ENCODE peak calls at places on chromosomes 7 and 10, in six cellular contexts. T is germinal center; J is stimulated activated CD4-positive, alpha-beta T cell treated with anti-CD3 and anti-CD28 coated beads, Interleukin-2, amount 100 ng/mL, for 48 hours; W is NCI-H774; V is Panc1; C is T-helper 9 cell. E is an unnamed sample.

GRCh38 chr10:99595770-99596465 is 24.3 kb downstream of the SLC25A28 start:
- DNase-seq in J (no peak), V (no peak), C (no peak), W (no peak), T (no peak), E (no peak)

GRCh38 chr10:88385601-88386203 is 197.4 kb downstream of the RNLS start:
- DNase-seq in T (peak; percentile 62), W (no peak), V (no peak), C (peak; percentile 34), J (no peak), E (no peak)

GRCh38 chr7:71470948-71471347 is 339.0 kb downstream of the GALNT17 start:
- DNase-seq in V (no peak), C (no peak), J (no peak), T (no peak), W (no peak), E (no peak)

GRCh38 chr7:85773116-85773783 is 586.4 kb upstream of the SEMA3D start:
- DNase-seq in V (no peak), W (no peak), C (no peak), J (no peak), T (no peak), E (peak; percentile 8)

GRCh38 chr10:91709394-91709798 is 76.5 kb upstream of the PPP1R3C start:
- DNase-seq in J (no peak), V (no peak), W (peak; percentile 31), C (no peak), T (no peak), E (peak; percentile 22)

GRCh38 chr10:6171891-6172354 is 30.8 kb upstream of the PFKFB3 start:
- DNase-seq in C (no peak), W (no peak), J (no peak), T (no peak), V (no peak), E (peak; percentile 89)

GRCh38 chr7:10950494-10950893 is 23.2 kb upstream of the PHF14 start:
- DNase-seq in J (no peak), V (no peak), T (no peak), C (no peak), W (no peak), E (no peak)

GRCh38 chr7:22110881-22111280 is 165.2 kb upstream of the CDCA7L start:
- DNase-seq in J (no peak), C (no peak), V (no peak), W (no peak), T (no peak), E (no peak)

GRCh38 chr7:135976312-135977019 is 693 bp downstream of the MTPN start:
- DNase-seq in W (no peak), J (no peak), C (peak; percentile 31), T (peak; percentile 42), V (no peak), E (no peak)

GRCh38 chr7:46315891-46316290 is 394.8 kb upstream of the IGFBP3 start:
- DNase-seq in J (no peak), C (no peak), W (no peak), V (no peak), T (no peak), E (no peak)

GRCh38 chr10:68340358-68341080 is 7.8 kb upstream of the PBLD start:
- DNase-seq in J (no peak), W (no peak), T (no peak), C (no peak), V (no peak), E (no peak)

GRCh38 chr7:129779602-129780256 is 168.2 kb downstream of the NRF1 start:
- DNase-seq in J (no peak), V (no peak), W (peak; percentile 67), C (peak; percentile 21), T (peak; percentile 74), E (no peak)

GRCh38 chr7:47375121-47375551 is 206.8 kb downstream of the TNS3 start:
- DNase-seq in T (no peak), V (no peak), W (no peak), J (no peak), C (no peak), E (peak; percentile 72)

GRCh38 chr7:125695631-125696030 is 766.0 kb upstream of the POT1 start:
- DNase-seq in T (no peak), V (no peak), J (no peak), C (no peak), W (no peak), E (no peak)

GRCh38 chr10:75771606-75772005 is 340.2 kb downstream of the LRMDA start:
- DNase-seq in W (no peak), T (no peak), C (no peak), J (no peak), V (no peak), E (no peak)

GRCh38 chr10:5965266-5965665 is 12.1 kb downstream of the IL15RA start:
- DNase-seq in C (no peak), W (no peak), J (no peak), T (no peak), V (no peak), E (no peak)

GRCh38 chr7:135512135-135512887 is 2.4 kb upstream of the CNOT4 start:
- DNase-seq in T (peak; percentile 60), C (no peak), V (peak; percentile 59), W (peak; percentile 20), J (no peak), E (no peak)

GRCh38 chr7:115953554-115954248 is 76.9 kb downstream of the TFEC start:
- DNase-seq in V (no peak), T (no peak), C (no peak), W (no peak), J (no peak), E (no peak)

E was measured in astrocyte of the cerebellum.